ENCODE peak calls at places on chromosome 15, in nine cellular contexts. S is left ventricle myocardium inferior, E is lower lobe of right lung, Z is esophagus squamous epithelium, Q is HCT116, V is brain microvascular endothelial cell, I is adrenal gland, K is BJ, F is Peyer's patch. B is an unnamed sample. For H3K27me3, the result is how much of the 10 kb centered on the place peaks cover.

GRCh38 chr15:31495281-31495680 is 168.6 kb downstream of the KLF13 start:
- DNase-seq in S (no peak), E (no peak), Z (no peak), Q (no peak), V (no peak), I (no peak), K (no peak), F (no peak), B (no peak)

GRCh38 chr15:40567111-40567510 is 2.0 kb upstream of the RPUSD2 start:
- DNase-seq in S (no peak), E (no peak), Z (no peak), Q (peak), V (no peak), I (no peak), K (no peak), F (no peak), B (no peak)

GRCh38 chr15:90376789-90377188 is 11.3 kb upstream of the IQGAP1 start:
- DNase-seq in S (no peak), E (no peak), Z (no peak), Q (no peak), V (no peak), I (no peak), K (no peak), F (no peak), B (no peak)

GRCh38 chr15:77831989-77832388 is 199.3 kb upstream of the LINGO1 start:
- DNase-seq in S (no peak), E (peak), Z (no peak), Q (no peak), V (no peak), I (no peak), K (no peak), F (no peak), B (no peak)

GRCh38 chr15:62447742-62448141 is 282.7 kb upstream of the C2CD4B start:
- DNase-seq in S (peak), E (no peak), Z (no peak), Q (no peak), V (no peak), I (no peak), K (no peak), F (no peak), B (no peak)

GRCh38 chr15:63973212-63974009 is 72.9 kb downstream of the DAPK2 start:
- DNase-seq in S (no peak), E (no peak), Z (no peak), Q (no peak), V (peak), I (no peak), K (peak), F (no peak), B (no peak)

GRCh38 chr15:90232941-90233700 is 620 bp downstream of the CIB1 start:
- DNase-seq in S (peak), E (peak), Z (peak), Q (no peak), V (peak), I (peak), K (no peak), F (peak), B (no peak)

GRCh38 chr15:35281515-35281914 is 196.4 kb upstream of the NANOGP8 start:
- DNase-seq in S (no peak), E (no peak), Z (no peak), Q (peak), V (peak), I (no peak), K (peak), F (no peak), B (no peak)

GRCh38 chr15:93803406-93803805 is 428.0 kb upstream of the MCTP2 start:
- DNase-seq in S (no peak), E (no peak), Z (no peak), Q (no peak), V (no peak), I (no peak), K (no peak), F (no peak), B (no peak)

GRCh38 chr15:51004103-51004536 is 90.6 kb downstream of the TNFAIP8L3 start:
- DNase-seq in S (no peak), E (no peak), Z (no peak), Q (no peak), V (peak), I (no peak), K (no peak), F (no peak), B (no peak)

GRCh38 chr15:95409924-95410323 is 920.6 kb upstream of the NR2F2 start:
- DNase-seq in S (no peak), E (no peak), Z (no peak), Q (no peak), V (no peak), I (no peak), K (no peak), F (no peak), B (no peak)

GRCh38 chr15:57367556-57367955 is 8.7 kb upstream of the CGNL1 start:
- DNase-seq in S (no peak), E (no peak), Z (no peak), Q (no peak), V (no peak), I (no peak), K (no peak), F (no peak), B (no peak)

GRCh38 chr15:88497109-88497761 is 29.7 kb downstream of the MRPS11 start:
- DNase-seq in S (peak), E (no peak), Z (no peak), Q (no peak), V (no peak), I (no peak), K (no peak), F (no peak), B (no peak)

GRCh38 chr15:64246364-64247189 is 83.8 kb upstream of the PPIB start:
- DNase-seq in S (no peak), E (no peak), Z (no peak), Q (peak), V (peak), I (peak), K (no peak), F (no peak), B (peak)

DNA sequence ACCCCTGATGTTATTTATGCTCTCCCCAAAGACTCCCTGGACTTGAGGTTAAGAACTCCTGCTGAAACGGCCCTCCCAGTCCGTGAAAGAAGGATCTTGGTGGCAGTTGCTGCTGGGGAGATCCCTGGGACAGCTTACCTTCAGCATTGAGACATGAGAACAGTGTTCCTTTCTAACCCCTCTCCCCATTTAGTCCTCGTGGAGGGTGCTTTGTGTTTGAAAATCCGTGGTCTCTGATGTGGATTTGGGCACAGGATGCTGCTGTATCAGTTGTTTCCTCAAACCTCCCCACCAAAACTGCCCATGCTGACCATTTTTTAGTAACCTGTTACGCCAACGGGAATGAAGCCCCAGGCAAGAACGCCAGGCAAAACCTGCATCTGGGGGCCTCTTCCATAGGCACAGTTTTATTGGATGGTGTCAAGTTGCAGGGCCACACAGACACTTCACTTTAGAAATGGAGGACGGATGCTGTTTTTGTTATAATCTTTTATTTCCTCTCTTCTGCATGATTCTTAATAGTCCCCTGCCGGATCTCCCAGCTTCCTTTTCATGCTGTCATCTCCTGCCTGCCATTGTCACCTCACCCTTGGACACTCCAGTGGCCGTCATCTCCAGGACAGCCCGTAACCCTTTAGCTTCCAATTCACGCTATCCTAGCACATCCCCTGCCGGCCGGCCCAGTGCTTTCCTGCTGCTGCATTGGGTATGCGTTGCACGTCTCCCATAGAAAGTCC is 31.7 kb upstream of the CEMIP start:
- DNase-seq in S (no peak), E (no peak), Z (no peak), Q (no peak), V (no peak), I (no peak), K (no peak), F (no peak), B (no peak)
- TF ChIP-seq CTCF in S (no peak), E (no peak), Z (peak), Q (no peak), V (peak), I (no peak), K (no peak), F (no peak), B (no peak)

GRCh38 chr15:72235298-72235697 is 4.3 kb upstream of the PKM start:
- DNase-seq in S (no peak), E (no peak), Z (no peak), Q (no peak), V (no peak), I (no peak), K (no peak), F (no peak), B (no peak)

GRCh38 chr15:72236381-72237285 is 5.6 kb upstream of the PKM start:
- DNase-seq in S (no peak), E (no peak), Z (no peak), Q (no peak), V (no peak), I (peak), K (no peak), F (no peak), B (no peak)

GRCh38 chr15:72238586-72238985 is 7.6 kb upstream of the PKM start:
- DNase-seq in S (no peak), E (no peak), Z (no peak), Q (no peak), V (no peak), I (no peak), K (no peak), F (no peak), B (no peak)

GRCh38 chr15:72239652-72240051 is 8.7 kb upstream of the PKM start:
- DNase-seq in S (no peak), E (no peak), Z (no peak), Q (no peak), V (no peak), I (no peak), K (no peak), F (no peak), B (no peak)

DNA sequence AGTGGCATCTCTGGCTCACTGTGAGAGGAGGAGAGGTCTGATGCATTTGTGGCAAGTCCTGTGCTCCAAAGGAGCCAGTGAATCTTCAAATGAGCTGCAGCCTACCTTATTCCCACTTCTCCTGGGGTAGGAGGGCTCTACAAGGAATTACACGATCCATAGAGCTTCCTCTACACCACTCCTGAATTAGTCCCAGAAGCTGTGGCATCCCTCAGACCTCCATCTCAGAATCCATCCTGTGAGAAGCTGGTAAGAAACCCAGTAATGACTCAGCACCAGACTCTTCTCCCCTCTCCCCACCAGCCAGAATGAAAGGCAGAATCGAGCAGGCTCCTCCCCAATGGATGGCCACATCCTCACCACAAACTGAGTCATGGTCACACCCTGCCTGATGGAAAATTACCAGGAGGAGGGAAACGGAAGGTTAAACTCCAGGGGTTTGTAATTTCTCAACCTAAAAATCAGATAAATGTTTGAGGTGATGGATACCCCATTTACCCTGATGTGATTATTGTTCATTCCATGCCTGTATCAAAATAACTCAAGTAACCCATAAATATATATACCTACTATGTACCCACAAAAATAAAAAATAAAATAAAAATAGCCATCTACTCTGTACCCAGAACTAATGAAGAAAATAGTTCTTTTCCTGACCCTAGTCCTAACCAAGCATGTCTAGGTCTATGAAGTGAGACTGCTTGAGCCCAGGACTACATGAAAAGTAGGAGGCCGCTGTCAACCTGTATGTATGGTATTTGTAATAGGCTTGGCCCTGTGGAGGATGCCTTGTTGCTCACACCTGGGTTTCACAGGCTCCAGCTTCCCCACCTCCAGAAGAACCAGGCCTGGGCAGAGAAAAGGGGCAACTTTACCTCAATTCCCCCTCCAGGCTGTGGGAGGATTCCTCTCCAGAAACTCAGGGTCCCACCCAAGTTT is 6.6 kb upstream of the PKM start:
- DNase-seq in S (no peak), E (peak), Z (no peak), Q (peak), V (peak), I (peak), K (peak), F (no peak), B (peak)
- H3K4me3 ChIP-seq in S (no peak), E (no peak), Z (no peak), Q (peak), V (peak), I (peak), K (peak), F (no peak), B (no peak)

DNA sequence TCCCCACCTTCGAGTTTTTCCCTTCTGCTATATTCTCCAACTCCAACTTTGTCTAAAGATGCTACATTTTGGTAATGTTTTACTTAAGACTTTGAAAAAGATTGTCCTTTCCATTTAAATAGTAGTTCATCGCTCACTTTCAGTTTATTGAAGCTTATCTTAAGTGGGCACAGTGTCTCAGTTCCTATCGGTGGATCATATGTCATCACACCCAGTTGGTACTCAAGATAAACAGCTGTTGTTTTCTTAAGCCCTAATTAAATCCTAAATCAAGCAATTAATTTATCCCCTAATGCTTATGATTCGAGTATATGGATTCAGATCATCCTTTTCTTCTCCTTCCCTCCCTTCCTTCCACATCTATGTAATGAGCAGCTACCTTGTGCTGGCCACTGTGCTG is 210.7 kb downstream of the TLE3 start:
- DNase-seq in S (no peak), E (no peak), Z (no peak), Q (no peak), V (no peak), I (no peak), K (no peak), F (no peak), B (no peak)
- H3K27me3 ChIP-seq in S (half or more), E (under half), Z (under half), Q (under half), V (under half), I (under half), K (under half), F (under half), B (under half)

GRCh38 chr15:66103293-66103590 is 150.3 kb downstream of the MEGF11 start:
- DNase-seq in S (no peak), E (no peak), Z (no peak), Q (no peak), V (no peak), I (no peak), K (no peak), F (no peak), B (no peak)
- TF ChIP-seq CTCF in S (no peak), E (no peak), Z (no peak), Q (no peak), V (no peak), I (no peak), K (no peak), F (no peak), B (no peak)

GRCh38 chr15:23686466-23687142 is 501 bp downstream of the NDN start:
- DNase-seq in S (no peak), E (no peak), Z (no peak), Q (no peak), V (no peak), I (peak), K (no peak), F (peak), B (no peak)
- H3K4me3 ChIP-seq in S (peak), E (peak), Z (peak), Q (no peak), V (peak), I (peak), K (peak), F (peak), B (no peak)

GRCh38 chr15:74403590-74403919 is 30.2 kb downstream of the SEMA7A start:
- DNase-seq in S (no peak), E (no peak), Z (no peak), Q (no peak), V (no peak), I (no peak), K (no peak), F (no peak), B (peak)
- H3K27me3 ChIP-seq in S (under half), E (under half), Z (under half), Q (under half), V (under half), I (under half), K (under half), F (under half), B (under half)